ENCODE peak calls at places on chromosomes 2 and 18, in five cellular contexts. W is BE2C, R is mammary epithelial cell, L is PC-3, N is Calu3. P is an unnamed sample.

GRCh38 chr2:168436840-168437239 is 19.2 kb upstream of the CERS6 start:
- DNase-seq in W (no peak), R (no peak), L (no peak), N (no peak), P (no peak)

GRCh38 chr18:10023853-10024638 is 110.2 kb downstream of the VAPA start:
- DNase-seq in W (no peak), R (no peak), L (peak; percentile 9), N (no peak), P (no peak)

GRCh38 chr2:198137733-198138132 is 333.3 kb downstream of the PLCL1 start:
- DNase-seq in W (no peak), R (no peak), L (no peak), N (no peak), P (no peak)

GRCh38 chr18:11324956-11325873 is 175.8 kb upstream of the PIEZO2 start:
- DNase-seq in W (no peak), R (peak; percentile 43), L (peak; percentile 61), N (no peak), P (peak; percentile 67)

GRCh38 chr2:55033076-55033742 is 17.0 kb downstream of the RTN4 start:
- DNase-seq in W (no peak), R (no peak), L (no peak), N (no peak), P (no peak)

GRCh38 chr2:207546822-207547221 is 17.1 kb downstream of the CREB1 start:
- DNase-seq in W (no peak), R (no peak), L (no peak), N (no peak), P (no peak)

GRCh38 chr18:6363216-6363615 is 51.5 kb downstream of the L3MBTL4 start:
- DNase-seq in W (no peak), R (no peak), L (no peak), N (no peak), P (peak; percentile 59)

GRCh38 chr2:31000970-31001369 is 137.3 kb downstream of the GALNT14 start:
- DNase-seq in W (peak; percentile 74), R (no peak), L (no peak), N (no peak), P (no peak)

GRCh38 chr18:34661464-34662087 is 48.5 kb upstream of the DTNA start:
- DNase-seq in W (no peak), R (peak; percentile 39), L (peak; percentile 50), N (peak; percentile 33), P (peak; percentile 25)

GRCh38 chr18:54557958-54558357 is 33.1 kb upstream of the DYNAP start:
- DNase-seq in W (no peak), R (no peak), L (no peak), N (no peak), P (no peak)

GRCh38 chr18:35695803-35696202 is 114.3 kb downstream of the GALNT1 start:
- DNase-seq in W (no peak), R (no peak), L (no peak), N (no peak), P (no peak)

GRCh38 chr2:22855761-22856184 is 529.2 kb upstream of the KLHL29 start:
- DNase-seq in W (peak; percentile 98), R (no peak), L (no peak), N (no peak), P (no peak)

GRCh38 chr2:231047270-231047921 is 9.3 kb upstream of the PSMD1 start:
- DNase-seq in W (no peak), R (no peak), L (no peak), N (peak; percentile 22), P (no peak)

GRCh38 chr2:67498931-67499330 is 101.8 kb downstream of the ETAA1 start:
- DNase-seq in W (no peak), R (peak; percentile 14), L (no peak), N (no peak), P (no peak)

GRCh38 chr2:201127570-201127969 is 11.6 kb downstream of the CFLAR start:
- DNase-seq in W (no peak), R (peak; percentile 69), L (no peak), N (no peak), P (no peak)

GRCh38 chr2:95314964-95315611 is 17.9 kb downstream of the KCNIP3 start:
- DNase-seq in W (peak; percentile 20), R (peak; percentile 62), L (peak; percentile 80), N (peak; percentile 78), P (peak; percentile 68)

GRCh38 chr2:197278804-197279763 is 31.5 kb downstream of the ANKRD44 start:
- DNase-seq in W (no peak), R (no peak), L (no peak), N (no peak), P (no peak)

GRCh38 chr2:147198651-147199171 is 646.1 kb upstream of the ACVR2A start:
- DNase-seq in W (no peak), R (no peak), L (no peak), N (no peak), P (no peak)

GRCh38 chr2:143960177-143960576 is 559.7 kb downstream of the ZEB2 start:
- DNase-seq in W (no peak), R (no peak), L (peak; percentile 45), N (no peak), P (no peak)

GRCh38 chr2:187230088-187230487 is 218.0 kb downstream of the CALCRL start:
- DNase-seq in W (no peak), R (no peak), L (no peak), N (no peak), P (no peak)

GRCh38 chr2:190656301-190656700 is 7.4 kb downstream of the NAB1 start:
- DNase-seq in W (no peak), R (no peak), L (no peak), N (no peak), P (no peak)

GRCh38 chr2:145067631-145068030 is 547.7 kb upstream of the ZEB2 start:
- DNase-seq in W (no peak), R (no peak), L (no peak), N (no peak), P (no peak)

GRCh38 chr2:217286833-217287232 is 427.0 kb upstream of the TNP1 start:
- DNase-seq in W (no peak), R (no peak), L (no peak), N (no peak), P (no peak)

GRCh38 chr18:48161201-48161910 is 230.9 kb upstream of the SMAD2 start:
- DNase-seq in W (peak; percentile 76), R (peak; percentile 91), L (peak; percentile 62), N (peak; percentile 70), P (peak; percentile 91)

GRCh38 chr2:62339837-62340236 is 143.9 kb downstream of the B3GNT2 start:
- DNase-seq in W (no peak), R (no peak), L (no peak), N (no peak), P (no peak)

GRCh38 chr2:1675633-1676032 is 68.7 kb downstream of the PXDN start:
- DNase-seq in W (no peak), R (peak; percentile 99), L (peak; percentile 98), N (no peak), P (no peak)

GRCh38 chr2:143205106-143205764 is 76.0 kb downstream of the ARHGAP15 start:
- DNase-seq in W (no peak), R (peak; percentile 50), L (peak; percentile 39), N (no peak), P (no peak)

DNA sequence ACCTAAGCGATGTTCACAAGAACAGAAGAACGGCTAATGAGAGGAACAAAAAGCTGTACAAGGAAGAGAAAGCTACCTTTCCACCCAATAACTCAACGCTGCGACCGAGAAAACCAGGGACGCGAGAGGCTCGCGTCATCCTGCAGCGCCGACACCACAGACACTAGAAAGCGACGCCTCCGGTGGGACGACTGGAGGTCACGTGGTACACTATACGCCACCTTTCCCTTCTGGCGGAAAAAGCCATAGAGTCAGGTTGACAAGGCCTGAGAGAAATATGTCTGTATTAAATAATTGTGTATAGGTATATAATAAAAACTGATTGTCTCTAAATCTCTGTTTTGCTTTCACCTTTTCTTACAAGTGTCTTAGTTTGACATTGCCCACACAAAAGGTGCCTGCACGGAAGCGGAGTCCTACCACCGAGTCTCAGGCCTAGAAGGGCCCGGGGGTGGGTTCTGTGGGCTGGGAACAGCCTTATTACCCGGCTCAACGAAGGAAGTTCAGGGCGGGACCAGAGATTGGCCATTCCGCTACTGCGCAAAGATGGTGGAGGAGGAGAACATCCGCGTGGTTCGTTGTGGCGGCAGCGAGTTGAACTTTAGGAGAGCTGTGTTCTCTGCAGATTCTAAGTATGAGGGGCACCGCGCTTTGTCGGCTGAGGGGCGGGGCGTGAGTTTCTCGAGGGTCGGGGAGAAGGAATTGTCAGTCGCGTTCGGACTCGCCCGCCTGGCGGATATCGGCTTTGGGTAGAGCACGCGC is at the start of gene WDR75:
- DNase-seq in W (peak; percentile 95), R (peak; percentile 92), L (peak; percentile 94), N (peak; percentile 91), P (peak; percentile 83)
- TF ChIP-seq CTCF in W (no peak), R (no peak), L (no peak), N (no peak), P (no peak)

GRCh38 chr18:13494879-13495465 is 231.4 kb downstream of the FAM210A start:
- DNase-seq in W (no peak), R (no peak), L (no peak), N (no peak), P (no peak)
- TF ChIP-seq CTCF in W (no peak), R (no peak), L (no peak), N (no peak), P (no peak)

DNA sequence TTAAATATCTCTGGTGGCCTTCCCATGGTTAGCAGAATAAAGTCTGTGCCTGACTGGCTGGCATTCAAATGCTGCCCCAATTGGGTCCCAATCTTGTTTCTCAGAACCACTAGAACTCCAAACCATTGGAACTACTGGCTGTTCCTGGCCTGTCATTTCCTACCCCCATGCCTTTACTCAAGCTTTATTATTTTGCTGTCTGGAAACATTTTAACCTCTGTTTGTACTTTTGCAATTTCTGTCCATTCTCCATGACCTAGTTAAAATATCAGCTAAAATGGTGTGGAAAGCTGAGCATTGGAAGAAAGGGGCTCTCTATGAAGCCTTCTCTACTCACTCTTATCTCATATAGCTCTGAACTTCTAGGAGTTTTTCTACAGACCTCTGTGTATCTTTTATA is 38.7 kb downstream of the RAPGEF4 start:
- DNase-seq in W (no peak), R (no peak), L (no peak), N (no peak), P (no peak)
- TF ChIP-seq CTCF in W (no peak), R (no peak), L (no peak), N (no peak), P (no peak)

GRCh38 chr2:205613970-205614559 is 68.2 kb upstream of the NRP2 start:
- DNase-seq in W (no peak), R (no peak), L (no peak), N (no peak), P (no peak)

GRCh38 chr2:205609036-205609607 is 73.2 kb upstream of the NRP2 start:
- DNase-seq in W (no peak), R (no peak), L (no peak), N (no peak), P (no peak)

GRCh38 chr2:205614965-205615364 is 67.3 kb upstream of the NRP2 start:
- DNase-seq in W (no peak), R (no peak), L (no peak), N (no peak), P (no peak)

GRCh38 chr2:205610437-205610836 is 71.9 kb upstream of the NRP2 start:
- DNase-seq in W (no peak), R (peak; percentile 4), L (peak; percentile 54), N (no peak), P (no peak)

DNA sequence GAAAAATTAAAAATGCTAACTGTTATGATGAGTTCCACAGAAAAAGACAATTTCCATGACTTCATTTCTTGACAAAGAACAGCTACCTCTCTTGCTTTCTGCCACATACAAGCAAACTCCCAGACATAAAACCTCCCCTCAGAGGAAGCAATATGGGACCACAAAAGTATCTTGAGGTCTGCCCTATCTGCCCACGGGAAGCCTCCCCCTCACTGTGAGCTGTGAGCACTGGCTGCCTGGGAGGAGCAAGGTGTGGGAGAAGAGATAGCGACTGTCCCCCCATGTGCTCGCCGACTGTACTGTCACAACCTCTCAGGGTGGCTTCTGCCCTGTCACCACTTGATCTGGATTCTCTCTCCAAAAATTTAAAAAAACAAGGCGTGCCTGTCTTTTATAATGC is 69.6 kb upstream of the NRP2 start:
- DNase-seq in W (peak; percentile 44), R (no peak), L (no peak), N (no peak), P (no peak)
- TF ChIP-seq CTCF in W (no peak), R (no peak), L (no peak), N (no peak), P (no peak)